ENCODE peak calls at places on chromosome X, in five cellular contexts. Q is cardiac muscle cell, M is lower lobe of right lung, D is NCI-H2081, Z is ecto neural progenitor cell. O is an unnamed sample.

GRCh38 chrX:132592880-132593279 is 104.0 kb upstream of the MBNL3 start:
- DNase-seq in Q (peak; percentile 15), M (no peak), D (peak; percentile 49), Z (no peak), O (peak; percentile 25)

GRCh38 chrX:1533083-1533482 is 3.9 kb downstream of the P2RY8 start:
- DNase-seq in Q (no peak), M (no peak), D (no peak), Z (no peak), O (no peak)

GRCh38 chrX:148984238-148984637 is 483.8 kb downstream of the AFF2 start:
- DNase-seq in Q (no peak), M (no peak), D (no peak), Z (no peak), O (no peak)

GRCh38 chrX:53704294-53704693 is 17.8 kb upstream of the HUWE1 start:
- DNase-seq in Q (no peak), M (no peak), D (no peak), Z (no peak), O (no peak)

GRCh38 chrX:69173906-69174305 is 8.7 kb upstream of the PJA1 start:
- DNase-seq in Q (no peak), M (no peak), D (no peak), Z (no peak), O (no peak)

GRCh38 chrX:41913476-41913875 is 9.9 kb downstream of the CASK start:
- DNase-seq in Q (no peak), M (no peak), D (no peak), Z (no peak), O (no peak)

GRCh38 chrX:104113237-104113965 is 1.1 kb downstream of the ZCCHC18 start:
- DNase-seq in Q (peak; percentile 55), M (peak; percentile 42), D (peak; percentile 80), Z (peak; percentile 71), O (peak; percentile 63)

GRCh38 chrX:129144172-129145038 is 378.9 kb downstream of the SMARCA1 start:
- DNase-seq in Q (peak; percentile 0), M (no peak), D (no peak), Z (no peak), O (no peak)